ENCODE peak calls at places on chromosomes 7 and 10, in four cellular contexts. One of them, this sample, is unnamed.

GRCh38 chr7:84425702-84426259 is 231.2 kb upstream of the SEMA3A start:
- DNase-seq in GM12878: no peak
- DNase-seq in K562: no peak
- DNase-seq in endothelial cell of umbilical vein: no peak
- DNase-seq in this sample: no peak

GRCh38 chr10:132120734-132121510 is 55.2 kb downstream of the JAKMIP3 start:
- DNase-seq in GM12878: no peak
- DNase-seq in K562: no peak
- DNase-seq in endothelial cell of umbilical vein: no peak
- DNase-seq in this sample: no peak

GRCh38 chr10:3635248-3635647 is 149.8 kb downstream of the KLF6 start:
- DNase-seq in K562: no peak
- DNase-seq in endothelial cell of umbilical vein: no peak
- DNase-seq in GM12878: no peak
- DNase-seq in this sample: no peak

GRCh38 chr10:103851261-103851660 is 4.1 kb downstream of the SH3PXD2A start:
- DNase-seq in K562: no peak
- DNase-seq in GM12878: no peak
- DNase-seq in endothelial cell of umbilical vein: no peak
- DNase-seq in this sample: no peak

GRCh38 chr10:73931767-73932624 is 21.1 kb downstream of the PLAU start:
- DNase-seq in K562: peak; percentile 77
- DNase-seq in endothelial cell of umbilical vein: no peak
- DNase-seq in GM12878: peak; percentile 50
- DNase-seq in this sample: no peak

GRCh38 chr10:32379314-32379949 is 32.5 kb upstream of the EPC1 start:
- DNase-seq in K562: peak; percentile 65
- DNase-seq in GM12878: no peak
- DNase-seq in endothelial cell of umbilical vein: peak; percentile 71
- DNase-seq in this sample: peak; percentile 68

GRCh38 chr10:128137877-128138276 is 11.7 kb upstream of the MKI67 start:
- DNase-seq in endothelial cell of umbilical vein: no peak
- DNase-seq in GM12878: no peak
- DNase-seq in K562: no peak
- DNase-seq in this sample: peak; percentile 37

GRCh38 chr10:6204063-6204340 is 1.3 kb downstream of the PFKFB3 start:
- DNase-seq in K562: no peak
- DNase-seq in GM12878: no peak
- DNase-seq in endothelial cell of umbilical vein: no peak
- DNase-seq in this sample: no peak

GRCh38 chr10:118781536-118781935 is 26.8 kb upstream of the CACUL1 start:
- DNase-seq in endothelial cell of umbilical vein: no peak
- DNase-seq in GM12878: no peak
- DNase-seq in K562: no peak
- DNase-seq in this sample: no peak

GRCh38 chr10:86979977-86980448 is 11.7 kb downstream of the ADIRF start:
- DNase-seq in GM12878: no peak
- DNase-seq in endothelial cell of umbilical vein: no peak
- DNase-seq in K562: no peak
- DNase-seq in this sample: no peak

GRCh38 chr7:47254081-47255006 is 327.6 kb downstream of the TNS3 start:
- DNase-seq in GM12878: no peak
- DNase-seq in endothelial cell of umbilical vein: peak; percentile 55
- DNase-seq in K562: peak; percentile 87
- DNase-seq in this sample: peak; percentile 35

GRCh38 chr10:86443069-86443468 is 76.5 kb upstream of the GRID1 start:
- DNase-seq in endothelial cell of umbilical vein: no peak
- DNase-seq in GM12878: no peak
- DNase-seq in K562: no peak
- DNase-seq in this sample: peak; percentile 82

GRCh38 chr10:119803264-119803663 is 69.4 kb downstream of the MCMBP start:
- DNase-seq in K562: no peak
- DNase-seq in endothelial cell of umbilical vein: no peak
- DNase-seq in GM12878: no peak
- DNase-seq in this sample: peak; percentile 73

GRCh38 chr7:111312966-111313365 is 222.0 kb downstream of the LRRN3 start:
- DNase-seq in K562: no peak
- DNase-seq in GM12878: no peak
- DNase-seq in endothelial cell of umbilical vein: no peak
- DNase-seq in this sample: peak; percentile 18

GRCh38 chr7:93373537-93373936 is 141.4 kb downstream of the VPS50 start:
- DNase-seq in K562: no peak
- DNase-seq in endothelial cell of umbilical vein: no peak
- DNase-seq in GM12878: no peak
- DNase-seq in this sample: no peak

GRCh38 chr10:117788911-117789310 is 246.4 kb downstream of the EMX2 start:
- DNase-seq in K562: no peak
- DNase-seq in GM12878: no peak
- DNase-seq in endothelial cell of umbilical vein: no peak
- DNase-seq in this sample: no peak

GRCh38 chr10:84388148-84388547 is 59.8 kb downstream of the CCSER2 start:
- DNase-seq in K562: no peak
- DNase-seq in endothelial cell of umbilical vein: no peak
- DNase-seq in GM12878: no peak
- DNase-seq in this sample: no peak

GRCh38 chr7:156998988-156999610 is 11.4 kb downstream of the MNX1 start:
- DNase-seq in endothelial cell of umbilical vein: no peak
- DNase-seq in K562: peak; percentile 78
- DNase-seq in GM12878: no peak
- DNase-seq in this sample: no peak

GRCh38 chr10:52561322-52561721 is 211.3 kb downstream of the MBL2 start:
- DNase-seq in K562: no peak
- DNase-seq in GM12878: no peak
- DNase-seq in endothelial cell of umbilical vein: no peak
- DNase-seq in this sample: no peak

GRCh38 chr7:141649865-141650499 is 52.0 kb downstream of the DENND11 start:
- DNase-seq in GM12878: peak; percentile 40
- DNase-seq in K562: peak; percentile 68
- DNase-seq in endothelial cell of umbilical vein: peak; percentile 94
- DNase-seq in this sample: peak; percentile 88

GRCh38 chr10:76302936-76303656 is 871.7 kb downstream of the LRMDA start:
- DNase-seq in endothelial cell of umbilical vein: peak; percentile 65
- DNase-seq in K562: no peak
- DNase-seq in GM12878: no peak
- DNase-seq in this sample: no peak

GRCh38 chr7:111678986-111679385 is 116.7 kb upstream of the IMMP2L start:
- DNase-seq in K562: no peak
- DNase-seq in GM12878: no peak
- DNase-seq in endothelial cell of umbilical vein: no peak
- DNase-seq in this sample: no peak

GRCh38 chr7:4895766-4896165 is 12.2 kb upstream of the RADIL start:
- DNase-seq in endothelial cell of umbilical vein: no peak
- DNase-seq in K562: no peak
- DNase-seq in GM12878: no peak
- DNase-seq in this sample: no peak

GRCh38 chr10:131280101-131280500 is 31.4 kb downstream of the TCERG1L start:
- DNase-seq in GM12878: no peak
- DNase-seq in endothelial cell of umbilical vein: no peak
- DNase-seq in K562: no peak
- DNase-seq in this sample: no peak

GRCh38 chr7:15561840-15562239 is at the start of gene AGMO:
- DNase-seq in GM12878: no peak
- DNase-seq in endothelial cell of umbilical vein: peak; percentile 37
- DNase-seq in K562: no peak
- DNase-seq in this sample: no peak

GRCh38 chr10:44674536-44674935 is 236.6 kb upstream of the TMEM72 start:
- DNase-seq in endothelial cell of umbilical vein: no peak
- DNase-seq in K562: no peak
- DNase-seq in GM12878: no peak
- DNase-seq in this sample: no peak

GRCh38 chr7:129825554-129826267 is 127.0 kb downstream of the UBE2H start:
- DNase-seq in GM12878: no peak
- DNase-seq in endothelial cell of umbilical vein: peak; percentile 73
- DNase-seq in K562: peak; percentile 93
- DNase-seq in this sample: peak; percentile 43

GRCh38 chr7:117157121-117157870 is 165.6 kb downstream of the WNT2 start:
- DNase-seq in K562: peak; percentile 29
- DNase-seq in GM12878: no peak
- DNase-seq in endothelial cell of umbilical vein: peak; percentile 85
- DNase-seq in this sample: peak; percentile 87

DNA sequence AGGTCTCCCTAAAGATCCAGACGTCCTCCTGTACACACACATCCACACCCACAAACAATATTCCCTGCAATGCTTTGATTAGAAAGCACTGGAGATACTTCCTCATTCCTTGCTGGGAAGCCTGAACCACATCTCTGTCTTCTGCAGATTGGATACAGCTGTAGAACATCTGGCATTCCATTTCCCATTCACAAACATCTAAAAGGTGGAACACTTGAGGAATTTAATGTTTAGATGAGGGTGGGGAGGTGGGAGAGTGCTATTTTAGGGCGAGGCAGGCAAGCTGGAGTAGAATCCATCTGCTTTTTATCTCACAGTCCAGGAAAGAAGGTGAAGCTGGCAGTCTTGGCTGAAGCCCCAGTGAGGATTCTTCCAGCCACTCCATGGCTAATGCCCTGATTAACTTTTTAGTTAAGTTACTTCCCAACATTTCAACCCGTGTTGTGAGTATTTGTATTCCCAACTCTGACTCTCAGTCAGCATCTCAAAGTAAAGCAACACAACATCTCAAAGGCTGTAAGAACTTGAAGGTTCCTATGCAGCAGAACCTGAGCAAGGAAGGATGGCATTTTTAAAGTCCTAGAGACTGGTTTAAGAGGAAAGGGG is 46.1 kb downstream of the CYTH3 start:
- DNase-seq in K562: no peak
- DNase-seq in endothelial cell of umbilical vein: no peak
- DNase-seq in GM12878: no peak
- DNase-seq in this sample: peak; percentile 82
- TF ChIP-seq FOS in K562: no peak
- TF ChIP-seq FOS in endothelial cell of umbilical vein: no peak
- TF ChIP-seq FOS in GM12878: no peak
- TF ChIP-seq FOS in this sample: no peak

GRCh38 chr7:33250421-33250827 is 121.1 kb downstream of the BBS9 start:
- DNase-seq in endothelial cell of umbilical vein: peak; percentile 13
- DNase-seq in GM12878: no peak
- DNase-seq in K562: no peak
- DNase-seq in this sample: peak; percentile 75
- TF ChIP-seq FOS in endothelial cell of umbilical vein: no peak
- TF ChIP-seq FOS in GM12878: no peak
- TF ChIP-seq FOS in K562: no peak
- TF ChIP-seq FOS in this sample: no peak

GRCh38 chr10:96418582-96418981 is 59.8 kb upstream of the OPALIN start:
- DNase-seq in K562: no peak
- DNase-seq in GM12878: no peak
- DNase-seq in endothelial cell of umbilical vein: no peak
- DNase-seq in this sample: no peak
- TF ChIP-seq FOS in K562: no peak
- TF ChIP-seq FOS in GM12878: no peak
- TF ChIP-seq FOS in endothelial cell of umbilical vein: no peak
- TF ChIP-seq FOS in this sample: no peak

DNA sequence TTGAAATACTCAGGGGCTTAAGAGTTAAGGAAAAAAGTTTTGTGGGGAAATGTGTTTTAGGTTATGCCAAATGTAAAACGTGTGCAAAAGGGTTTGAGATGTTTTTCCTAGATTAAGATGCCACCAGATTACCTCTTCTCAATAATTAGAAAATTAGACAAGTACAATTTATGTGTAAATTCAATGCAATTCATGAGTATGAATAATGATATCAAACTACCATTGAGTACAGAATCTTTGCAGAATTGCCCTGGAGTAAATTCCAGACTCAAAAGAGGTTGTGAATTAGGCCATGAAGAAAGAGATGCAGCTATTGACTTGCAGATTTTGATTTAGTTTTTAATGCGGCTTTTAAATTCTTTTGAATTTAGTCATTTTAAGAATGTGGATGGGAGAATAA is 159.4 kb upstream of the INHBA start:
- DNase-seq in endothelial cell of umbilical vein: no peak
- DNase-seq in K562: no peak
- DNase-seq in GM12878: no peak
- DNase-seq in this sample: no peak
- TF ChIP-seq FOS in endothelial cell of umbilical vein: no peak
- TF ChIP-seq FOS in K562: no peak
- TF ChIP-seq FOS in GM12878: no peak
- TF ChIP-seq FOS in this sample: no peak

DNA sequence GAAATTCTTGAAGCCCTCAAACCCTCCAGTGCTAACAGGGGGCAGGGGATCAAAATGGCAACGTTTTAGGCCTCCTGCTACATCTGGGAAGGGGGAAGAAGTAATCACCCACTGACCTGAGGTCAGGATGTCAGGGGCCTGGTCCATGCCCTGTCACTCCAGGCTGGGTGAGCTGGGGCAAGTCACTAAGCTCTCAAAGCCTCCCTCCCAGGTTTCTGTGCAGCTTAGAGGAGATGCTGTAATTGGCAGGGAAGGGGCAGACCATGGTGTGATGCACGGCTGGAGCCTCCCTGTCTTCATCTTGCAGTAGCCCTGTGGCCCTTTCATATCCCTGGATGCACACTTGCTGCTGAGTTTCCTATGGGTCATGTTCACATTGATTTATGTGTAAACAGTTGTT is 27.2 kb downstream of the LEP start:
- DNase-seq in endothelial cell of umbilical vein: no peak
- DNase-seq in K562: no peak
- DNase-seq in GM12878: no peak
- DNase-seq in this sample: no peak
- TF ChIP-seq FOS in endothelial cell of umbilical vein: no peak
- TF ChIP-seq FOS in K562: no peak
- TF ChIP-seq FOS in GM12878: no peak
- TF ChIP-seq FOS in this sample: no peak

GRCh38 chr7:158017226-158018060 is 570.2 kb downstream of the PTPRN2 start:
- DNase-seq in K562: no peak
- DNase-seq in endothelial cell of umbilical vein: no peak
- DNase-seq in GM12878: no peak
- DNase-seq in this sample: no peak
- TF ChIP-seq FOS in K562: no peak
- TF ChIP-seq FOS in endothelial cell of umbilical vein: no peak
- TF ChIP-seq FOS in GM12878: no peak
- TF ChIP-seq FOS in this sample: no peak

DNA sequence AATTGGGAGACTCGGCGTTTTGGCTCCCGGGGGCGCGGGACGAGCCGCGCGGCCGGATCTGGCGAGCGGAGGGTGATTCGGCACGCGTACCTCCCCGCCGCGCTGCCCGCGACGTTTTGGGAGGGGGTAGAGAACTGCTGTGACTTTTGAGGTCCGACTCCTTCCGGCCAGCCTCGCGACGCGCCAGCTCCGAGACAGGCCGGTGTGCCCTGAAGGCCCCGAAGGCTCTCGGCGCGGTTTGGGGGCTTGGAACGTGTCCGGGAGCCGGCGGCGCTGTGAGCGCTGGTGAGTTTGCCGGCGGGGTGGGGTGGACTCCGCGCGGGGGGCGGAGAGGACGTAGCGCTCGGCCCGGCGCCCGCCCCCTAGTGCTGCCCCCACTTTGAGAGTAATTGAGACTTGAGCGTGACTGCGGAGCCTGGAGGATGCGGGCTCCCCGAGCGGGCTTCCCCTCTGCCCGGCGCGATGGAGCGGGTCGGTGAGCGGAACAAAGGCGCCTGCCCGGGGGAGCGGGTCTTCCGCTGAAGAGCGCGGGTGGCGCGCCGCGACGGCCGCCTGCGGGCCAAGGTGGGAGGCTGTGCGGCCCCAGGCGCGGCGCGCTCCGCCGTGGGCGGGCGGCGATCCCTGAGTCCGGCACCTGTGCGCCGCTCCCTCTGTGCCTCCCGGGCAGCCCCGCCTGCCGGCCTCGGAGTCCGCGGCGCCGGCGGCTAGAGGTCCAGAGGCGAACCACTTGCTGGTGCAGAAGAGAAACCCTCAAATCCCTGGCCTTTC is at the start of gene GALNT17:
- DNase-seq in GM12878: no peak
- DNase-seq in K562: no peak
- DNase-seq in endothelial cell of umbilical vein: no peak
- DNase-seq in this sample: no peak
- TF ChIP-seq FOS in GM12878: no peak
- TF ChIP-seq FOS in K562: no peak
- TF ChIP-seq FOS in endothelial cell of umbilical vein: no peak
- TF ChIP-seq FOS in this sample: no peak